ENCODE peak calls at places on chromosome 12, in nine cellular contexts. I is ascending aorta; Y is CD8-positive, alpha-beta memory T cell; F is mucosa of descending colon; W is uterus; P is DND-41; E is heart left ventricle; U is body of pancreas; N is esophagus muscularis mucosa. L is an unnamed sample. For H3K36me3, the result is how much of the 10 kb centered on the place peaks cover.

GRCh38 chr12:52519826-52520662 is at the start of gene KRT5:
- DNase-seq in U (no peak), E (no peak), W (no peak), I (no peak), F (no peak), N (peak), P (no peak), Y (no peak), L (no peak)

GRCh38 chr12:119589087-119589486 is 4.5 kb upstream of the TMEM233 start:
- DNase-seq in U (no peak), F (no peak), P (no peak), I (no peak), Y (no peak), W (no peak), N (no peak), E (no peak), L (no peak)

GRCh38 chr12:100020370-100020769 is 35.6 kb upstream of the ANKS1B start:
- DNase-seq in P (no peak), E (no peak), N (no peak), I (no peak), W (no peak), F (no peak), U (no peak), Y (no peak), L (no peak)

GRCh38 chr12:91098942-91099341 is 12.4 kb downstream of the LUM start:
- DNase-seq in Y (no peak), F (peak), I (no peak), N (no peak), P (no peak), E (no peak), W (peak), U (no peak), L (no peak)

GRCh38 chr12:125340791-125341190 is 275.6 kb downstream of the AACS start:
- DNase-seq in P (no peak), N (no peak), W (no peak), I (peak), E (no peak), U (peak), Y (no peak), F (no peak), L (no peak)

GRCh38 chr12:43551971-43552559 is at the start of gene ADAMTS20:
- DNase-seq in E (no peak), U (no peak), P (no peak), F (no peak), N (no peak), W (no peak), Y (no peak), I (no peak), L (no peak)

GRCh38 chr12:120262852-120263724 is 2.4 kb downstream of the PXN start:
- DNase-seq in I (peak), F (no peak), P (no peak), N (no peak), W (no peak), Y (no peak), E (no peak), U (peak), L (no peak)

GRCh38 chr12:74602881-74603523 is 65.4 kb downstream of the ATXN7L3B start:
- DNase-seq in U (no peak), E (no peak), Y (no peak), P (no peak), N (no peak), F (no peak), W (no peak), I (no peak), L (no peak)

GRCh38 chr12:105229446-105229845 is 6.5 kb downstream of the APPL2 start:
- DNase-seq in E (no peak), Y (no peak), W (no peak), I (no peak), F (no peak), P (no peak), U (no peak), N (no peak), L (no peak)
- H3K36me3 ChIP-seq in E (under half), Y (under half), W (under half), I (under half), F (under half), P (under half), U (under half), N (under half), L (under half)

GRCh38 chr12:50219544-50219943 is 52.4 kb upstream of the CERS5 start:
- DNase-seq in N (no peak), U (no peak), I (no peak), E (no peak), P (no peak), F (no peak), W (no peak), Y (no peak), L (no peak)

GRCh38 chr12:50224026-50224692 is 57.0 kb upstream of the CERS5 start:
- DNase-seq in P (no peak), E (no peak), I (no peak), Y (no peak), F (no peak), W (no peak), N (no peak), U (peak), L (no peak)

GRCh38 chr12:50222275-50222783 is 55.2 kb upstream of the CERS5 start:
- DNase-seq in N (no peak), F (no peak), W (peak), Y (no peak), U (peak), E (no peak), I (peak), P (peak), L (peak)

GRCh38 chr12:50220357-50221061 is 53.3 kb upstream of the CERS5 start:
- DNase-seq in F (no peak), Y (no peak), U (no peak), E (no peak), I (no peak), P (peak), W (no peak), N (no peak), L (no peak)

DNA sequence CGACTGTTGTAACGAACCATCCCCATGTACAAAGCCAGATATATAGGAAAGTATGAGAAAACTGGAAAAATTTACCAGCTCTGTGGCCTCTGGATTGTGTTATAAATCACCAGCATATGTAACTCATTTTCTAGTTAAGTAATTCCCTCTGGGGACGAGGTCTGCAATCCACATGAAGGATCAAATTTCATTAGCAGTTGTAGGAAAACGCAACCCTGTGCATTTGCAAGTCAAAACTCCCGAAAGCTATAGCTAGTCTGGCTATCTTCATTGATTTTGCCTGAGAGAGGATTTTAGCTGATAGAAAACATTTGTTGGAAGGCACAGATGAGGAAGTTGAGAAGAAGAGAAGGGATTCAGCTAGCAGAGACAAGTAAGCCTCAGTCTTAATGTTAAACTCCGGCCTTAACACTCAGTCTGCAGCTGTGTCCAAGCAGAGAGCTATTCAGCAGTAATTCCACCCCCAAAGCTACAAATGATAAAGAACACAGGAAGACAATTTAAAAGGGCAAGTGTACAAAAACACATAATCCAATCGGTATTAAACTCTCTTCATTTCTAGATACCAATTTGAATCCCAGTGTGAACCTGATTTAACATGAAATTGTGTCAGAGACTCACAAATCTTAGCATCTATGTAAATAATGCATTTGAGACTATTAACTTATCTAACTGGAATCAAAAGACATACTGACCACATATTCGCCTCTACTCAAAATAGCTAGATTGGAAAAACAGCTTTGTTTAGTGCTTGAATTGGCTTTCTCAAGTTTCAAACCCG is 54.2 kb upstream of the CERS5 start:
- DNase-seq in U (no peak), E (no peak), Y (no peak), F (no peak), W (no peak), P (peak), N (no peak), I (no peak), L (peak)
- H3K4me3 ChIP-seq in U (no peak), E (peak), Y (peak), F (no peak), W (peak), P (peak), N (peak), I (peak), L (peak)

DNA sequence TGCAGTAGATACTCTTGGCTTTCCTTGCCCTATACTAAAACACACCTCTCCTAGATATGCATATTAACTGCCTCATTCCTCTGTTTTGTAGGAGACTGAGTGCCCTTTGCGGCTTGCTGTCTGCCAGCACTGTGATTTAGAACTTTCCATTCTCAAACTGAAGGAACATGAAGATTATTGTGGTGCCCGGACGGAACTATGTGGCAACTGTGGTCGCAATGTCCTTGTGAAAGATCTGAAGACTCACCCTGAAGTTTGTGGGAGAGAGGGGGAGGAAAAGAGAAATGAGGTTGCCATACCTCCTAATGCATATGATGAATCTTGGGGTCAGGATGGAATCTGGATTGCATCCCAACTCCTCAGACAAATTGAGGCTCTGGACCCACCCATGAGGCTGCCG is 15.4 kb downstream of the TRAFD1 start:
- DNase-seq in I (no peak), Y (no peak), F (no peak), E (no peak), U (no peak), P (no peak), N (no peak), W (no peak), L (no peak)
- H3K36me3 ChIP-seq in I (half or more), Y (under half), F (under half), E (half or more), U (under half), P (half or more), N (half or more), W (under half), L (under half)

GRCh38 chr12:101204598-101205304 is 5.3 kb downstream of the SLC5A8 start:
- DNase-seq in F (no peak), P (no peak), W (no peak), Y (no peak), I (no peak), U (no peak), N (no peak), E (no peak), L (no peak)

GRCh38 chr12:101207086-101207780 is 2.8 kb downstream of the SLC5A8 start:
- DNase-seq in U (no peak), N (no peak), P (no peak), Y (no peak), E (no peak), I (no peak), W (no peak), F (no peak), L (no peak)

GRCh38 chr12:101209319-101210302 is at the start of gene SLC5A8:
- DNase-seq in P (no peak), W (no peak), N (no peak), I (no peak), E (peak), Y (no peak), F (peak), U (peak), L (no peak)
- H3K4me3 ChIP-seq in P (no peak), W (no peak), N (no peak), I (peak), E (peak), Y (no peak), F (no peak), U (no peak), L (no peak)

GRCh38 chr12:66862586-66862985 is 183.7 kb upstream of the GRIP1 start:
- DNase-seq in F (no peak), P (no peak), U (no peak), E (no peak), N (no peak), Y (no peak), W (no peak), I (no peak), L (no peak)

GRCh38 chr12:66863276-66863675 is 184.4 kb upstream of the GRIP1 start:
- DNase-seq in U (no peak), Y (no peak), N (no peak), F (no peak), W (no peak), I (no peak), P (no peak), E (no peak), L (no peak)

GRCh38 chr12:66861157-66861750 is 182.4 kb upstream of the GRIP1 start:
- DNase-seq in Y (peak), E (peak), U (peak), I (peak), W (peak), F (no peak), N (no peak), P (peak), L (peak)

GRCh38 chr12:66859751-66860440 is 181.0 kb upstream of the GRIP1 start:
- DNase-seq in U (no peak), N (no peak), E (no peak), P (no peak), W (no peak), I (no peak), Y (no peak), F (no peak), L (no peak)
- H3K36me3 ChIP-seq in U (under half), N (under half), E (under half), P (under half), W (under half), I (under half), Y (under half), F (under half), L (under half)

GRCh38 chr12:27657296-27657695 is 39.0 kb upstream of the REP15 start:
- DNase-seq in U (no peak), W (no peak), I (no peak), F (no peak), N (no peak), P (no peak), E (no peak), Y (no peak), L (no peak)

GRCh38 chr12:27650011-27650410 is 46.2 kb upstream of the REP15 start:
- DNase-seq in W (no peak), I (no peak), E (no peak), F (no peak), Y (no peak), N (no peak), U (no peak), P (no peak), L (no peak)

GRCh38 chr12:27652174-27652763 is 44.0 kb upstream of the REP15 start:
- DNase-seq in U (peak), Y (no peak), I (no peak), W (peak), E (no peak), F (no peak), P (peak), N (no peak), L (no peak)

GRCh38 chr12:27651201-27651600 is 45.0 kb upstream of the REP15 start:
- DNase-seq in I (no peak), P (no peak), U (no peak), Y (no peak), E (no peak), W (no peak), N (no peak), F (no peak), L (no peak)

GRCh38 chr12:27653661-27654060 is 42.6 kb upstream of the REP15 start:
- DNase-seq in U (no peak), I (no peak), E (no peak), N (no peak), Y (no peak), W (no peak), F (no peak), P (no peak), L (no peak)
- H3K4me3 ChIP-seq in U (no peak), I (no peak), E (no peak), N (no peak), Y (no peak), W (no peak), F (no peak), P (no peak), L (no peak)

GRCh38 chr12:71138011-71138410 is 19.8 kb downstream of the TSPAN8 start:
- DNase-seq in E (no peak), Y (no peak), W (no peak), F (no peak), U (no peak), I (no peak), P (no peak), N (no peak), L (no peak)

GRCh38 chr12:71135077-71135811 is 22.6 kb downstream of the TSPAN8 start:
- DNase-seq in N (no peak), E (no peak), F (no peak), U (no peak), I (no peak), Y (no peak), P (no peak), W (no peak), L (no peak)

GRCh38 chr12:71134405-71134804 is 23.4 kb downstream of the TSPAN8 start:
- DNase-seq in W (no peak), U (no peak), E (no peak), I (no peak), F (no peak), P (no peak), Y (no peak), N (no peak), L (no peak)

GRCh38 chr12:71139153-71139735 is 18.6 kb downstream of the TSPAN8 start:
- DNase-seq in I (no peak), N (no peak), U (no peak), Y (no peak), E (no peak), W (no peak), F (no peak), P (no peak), L (no peak)

GRCh38 chr12:71135812-71136176 is 22.0 kb downstream of the TSPAN8 start:
- DNase-seq in W (no peak), E (no peak), N (no peak), P (no peak), F (no peak), U (no peak), I (no peak), Y (no peak), L (no peak)
- H3K36me3 ChIP-seq in W (under half), E (under half), N (under half), P (under half), F (under half), U (under half), I (under half), Y (under half), L (under half)

GRCh38 chr12:93896962-93897361 is 219.8 kb downstream of the CRADD start:
- DNase-seq in W (no peak), N (no peak), Y (no peak), P (no peak), I (no peak), E (no peak), U (no peak), F (no peak), L (no peak)
- H3K4me3 ChIP-seq in W (no peak), N (no peak), Y (no peak), P (no peak), I (no peak), E (no peak), U (no peak), F (no peak), L (no peak)

L was measured in tibial nerve.